ENCODE peak calls at places on chromosomes 13 and 19, in nine cellular contexts. U is lung, K is pancreas, W is psoas muscle, F is IMR-90, M is HCT116, Q is tibial nerve, X is cardiac muscle cell, N is Peyer's patch. G is an unnamed sample.

GRCh38 chr13:71316964-71317363 is 550.0 kb downstream of the DACH1 start:
- DNase-seq in W (no peak), Q (no peak), F (no peak), X (no peak), U (no peak), N (no peak), M (no peak), K (no peak), G (no peak)

GRCh38 chr13:48783181-48783630 is 129.5 kb downstream of the CYSLTR2 start:
- DNase-seq in N (peak; percentile 72), F (peak; percentile 100), Q (peak; percentile 76), X (peak; percentile 100), M (no peak), U (peak; percentile 74), K (no peak), W (peak; percentile 58), G (no peak)

GRCh38 chr13:97780486-97780885 is 173.0 kb upstream of the IPO5 start:
- DNase-seq in N (no peak), K (no peak), W (no peak), Q (no peak), F (no peak), M (no peak), U (no peak), X (no peak), G (no peak)

GRCh38 chr13:102726430-102726829 is 31.6 kb upstream of the METTL21C start:
- DNase-seq in U (no peak), Q (no peak), K (no peak), N (no peak), X (no peak), W (no peak), M (no peak), F (no peak), G (no peak)

GRCh38 chr19:3544742-3545668 is 6.0 kb downstream of the TEKTIP1 start:
- DNase-seq in F (peak; percentile 26), K (peak; percentile 50), U (peak; percentile 82), N (peak; percentile 86), Q (peak; percentile 74), X (peak; percentile 58), W (peak; percentile 80), M (no peak), G (peak; percentile 88)

GRCh38 chr13:69050696-69051095 is 1056.9 kb upstream of the ATXN8OS start:
- DNase-seq in M (no peak), X (no peak), Q (no peak), K (no peak), N (no peak), U (no peak), W (no peak), F (no peak), G (no peak)

GRCh38 chr13:43206858-43207257 is 183.5 kb downstream of the DNAJC15 start:
- DNase-seq in K (no peak), W (no peak), N (no peak), M (no peak), Q (no peak), U (no peak), X (no peak), F (no peak), G (no peak)

GRCh38 chr13:106049171-106049570 is 486.3 kb downstream of the EFNB2 start:
- DNase-seq in N (no peak), Q (no peak), U (no peak), K (no peak), X (no peak), F (no peak), W (no peak), M (no peak), G (no peak)

GRCh38 chr13:27403252-27403678 is 21.2 kb upstream of the GTF3A start:
- DNase-seq in M (no peak), U (no peak), Q (no peak), N (no peak), W (no peak), K (no peak), X (peak; percentile 77), F (peak; percentile 65), G (no peak)

GRCh38 chr13:102038787-102039186 is 363.1 kb downstream of the FGF14 start:
- DNase-seq in M (no peak), U (no peak), W (no peak), K (no peak), X (no peak), N (no peak), Q (no peak), F (no peak), G (no peak)

GRCh38 chr13:45446181-45446580 is 18.6 kb upstream of the COG3 start:
- DNase-seq in U (no peak), W (no peak), N (no peak), M (no peak), K (no peak), X (no peak), Q (no peak), F (peak; percentile 51), G (no peak)

GRCh38 chr13:42707003-42707402 is 74.4 kb upstream of the FAM216B start:
- DNase-seq in M (no peak), F (peak; percentile 18), W (no peak), K (no peak), Q (no peak), X (peak; percentile 26), U (no peak), N (no peak), G (no peak)

GRCh38 chr13:107907065-107907464 is 308.3 kb downstream of the LIG4 start:
- DNase-seq in X (no peak), Q (no peak), K (no peak), N (no peak), M (no peak), W (no peak), F (peak; percentile 42), U (no peak), G (no peak)

GRCh38 chr19:1862424-1863307 is 713 bp downstream of the KLF16 start:
- DNase-seq in K (no peak), F (no peak), M (no peak), N (no peak), W (peak; percentile 51), U (no peak), Q (no peak), X (no peak), G (no peak)

GRCh38 chr13:50140742-50141659 is 125.8 kb downstream of the KCNRG start:
- DNase-seq in U (no peak), M (no peak), X (peak; percentile 5), N (no peak), F (no peak), Q (peak; percentile 34), K (no peak), W (no peak), G (no peak)

GRCh38 chr19:29741226-29741625 is 26.2 kb upstream of the C19orf12 start:
- DNase-seq in K (no peak), F (no peak), X (no peak), M (no peak), N (no peak), Q (no peak), U (no peak), W (no peak), G (no peak)

DNA sequence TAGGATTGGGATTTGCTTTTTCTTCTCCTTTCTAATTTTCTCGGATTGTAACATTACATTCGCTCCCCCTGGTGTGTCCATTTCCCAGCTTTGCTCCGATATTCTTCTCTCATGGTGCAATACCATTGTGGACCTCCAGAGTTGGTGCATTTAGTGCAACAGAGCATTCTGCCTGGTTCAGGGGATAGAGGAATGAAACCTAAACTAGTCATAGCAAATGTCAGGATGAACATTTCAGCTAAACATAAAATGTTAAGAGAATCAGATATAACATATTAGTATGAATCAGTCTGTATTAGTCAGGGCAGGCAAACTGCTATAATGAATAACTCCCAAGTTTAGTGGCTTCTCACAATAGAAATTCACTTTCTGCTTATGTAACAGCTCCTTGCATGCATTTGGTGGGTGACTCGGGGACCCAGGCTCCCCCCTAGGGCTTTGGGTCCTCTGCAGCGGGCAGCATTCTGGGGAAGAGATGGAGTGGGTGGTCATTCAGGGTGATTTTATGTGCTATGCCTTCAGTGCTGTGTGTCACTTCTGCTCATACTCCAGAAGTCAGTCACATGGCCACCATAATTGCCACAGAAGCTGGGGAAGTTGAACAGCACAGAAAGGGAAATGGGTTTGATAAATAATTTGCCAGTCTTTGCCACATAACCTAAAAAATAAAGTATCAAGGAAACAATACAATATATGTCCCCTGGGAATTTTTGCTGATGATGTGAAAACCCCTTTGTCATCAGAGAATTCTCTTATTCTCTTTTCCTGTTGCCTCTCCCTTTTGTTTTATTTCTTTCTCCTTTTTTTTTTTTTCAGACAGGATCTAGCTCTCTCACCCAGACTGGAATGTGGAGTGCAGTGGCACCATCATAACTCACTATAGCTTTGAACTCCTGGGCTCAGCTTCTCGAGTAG is 111.0 kb downstream of the HSPH1 start:
- DNase-seq in Q (no peak), F (peak; percentile 57), K (no peak), M (no peak), W (no peak), N (peak; percentile 15), X (peak; percentile 37), U (no peak), G (no peak)
- H3K27me3 ChIP-seq in Q (no peaks in the 10 kb centered on the region), F (no peaks in the 10 kb centered on the region), K (no peaks in the 10 kb centered on the region), M (no peaks in the 10 kb centered on the region), W (peaks cover 6% of the 10 kb centered on the region), N (no peaks in the 10 kb centered on the region), X (peaks cover 6% of the 10 kb centered on the region), U (no peaks in the 10 kb centered on the region), G (no peaks in the 10 kb centered on the region)

DNA sequence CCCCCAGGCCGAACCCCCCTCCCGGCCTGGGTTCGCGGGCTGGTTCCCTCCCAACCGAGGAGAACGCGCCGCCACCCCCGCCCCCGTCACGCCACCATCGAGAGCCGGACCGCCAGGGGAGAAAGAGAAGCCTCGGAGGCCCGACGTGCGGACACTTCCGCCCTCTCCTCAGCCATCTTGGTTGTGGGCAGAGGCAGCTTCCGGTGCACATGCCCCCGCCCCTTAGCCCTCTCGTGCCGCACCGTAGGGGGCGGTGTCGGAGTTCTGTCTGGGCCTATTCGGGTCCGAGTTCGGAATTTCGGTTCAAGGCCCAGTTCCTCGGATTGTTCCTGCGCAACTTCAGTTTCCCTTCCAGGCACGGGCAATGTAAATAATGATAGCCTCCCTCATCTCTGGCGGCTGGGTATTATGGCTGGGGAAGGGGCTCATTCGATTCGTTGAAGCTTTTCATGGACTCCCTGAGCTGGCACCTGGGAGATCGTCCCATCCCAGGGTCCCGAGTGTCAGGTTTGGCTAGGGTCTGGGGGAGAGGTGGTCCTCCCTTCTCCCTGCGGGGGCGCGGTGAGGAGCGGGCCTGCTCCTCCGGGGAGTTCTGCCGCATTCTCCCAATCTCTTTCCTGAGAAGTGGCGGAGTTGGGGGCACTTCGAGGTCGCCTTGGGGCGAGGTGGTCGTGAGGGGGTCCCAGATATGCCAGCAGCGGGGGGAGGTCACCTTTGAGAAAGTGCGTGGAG is at the start of the genes IER2 and STX10:
- DNase-seq in N (peak; percentile 98), F (peak; percentile 94), X (peak; percentile 97), M (no peak), U (peak; percentile 96), Q (peak; percentile 92), W (peak; percentile 96), K (peak; percentile 96), G (peak; percentile 93)
- TF ChIP-seq CTCF in N (peak; percentile 70), F (peak; percentile 64), X (peak; percentile 66), M (no peak), U (peak; percentile 44), Q (peak; percentile 54), W (peak; percentile 54), K (peak; percentile 30), G (peak; percentile 66)

GRCh38 chr19:16131648-16132047 is 11.8 kb upstream of the HSH2D start:
- DNase-seq in N (no peak), U (no peak), W (no peak), M (no peak), Q (no peak), F (no peak), X (no peak), K (no peak), G (no peak)
- H3K27ac ChIP-seq in N (no peak overlapping the region), U (no peak overlapping the region), W (no peak overlapping the region), M (no peak overlapping the region), Q (no peak overlapping the region), F (no peak overlapping the region), X (no peak overlapping the region), K (no peak overlapping the region), G (no peak overlapping the region)

GRCh38 chr13:61002686-61003085 is 413.0 kb downstream of the PCDH20 start:
- DNase-seq in X (no peak), K (no peak), U (no peak), M (no peak), W (no peak), Q (no peak), N (no peak), F (no peak), G (no peak)
- H3K27me3 ChIP-seq in X (no peaks in the 10 kb centered on the region), K (no peaks in the 10 kb centered on the region), U (no peaks in the 10 kb centered on the region), M (no peaks in the 10 kb centered on the region), W (no peaks in the 10 kb centered on the region), Q (no peaks in the 10 kb centered on the region), N (no peaks in the 10 kb centered on the region), F (no peaks in the 10 kb centered on the region), G (no peaks in the 10 kb centered on the region)